ENCODE peak calls at places on chromosomes 4 and X, in six cellular contexts. One of them, this sample, is unnamed.

GRCh38 chr4:6463311-6464289 is 8.8 kb downstream of the PPP2R2C start:
- DNase-seq in progenitor cell of endocrine pancreas: peak; percentile 6
- DNase-seq in AG04450: no peak
- DNase-seq in GM13976: peak; percentile 16
- DNase-seq in stimulated activated CD4-positive, alpha-beta T cell treated with anti-CD3 and anti-CD28 coated beads, Interleukin-2, amount 100 ng/mL, for 48 hours: no peak
- DNase-seq in spleen: peak; percentile 34
- DNase-seq in this sample: no peak

GRCh38 chr4:8688041-8688907 is 95.7 kb downstream of the CPZ start:
- DNase-seq in progenitor cell of endocrine pancreas: peak; percentile 68
- DNase-seq in AG04450: no peak
- DNase-seq in GM13976: peak; percentile 58
- DNase-seq in stimulated activated CD4-positive, alpha-beta T cell treated with anti-CD3 and anti-CD28 coated beads, Interleukin-2, amount 100 ng/mL, for 48 hours: peak; percentile 13
- DNase-seq in spleen: peak; percentile 65
- DNase-seq in this sample: peak; percentile 33

GRCh38 chrX:152641256-152641875 is 3.7 kb downstream of the GABRQ start:
- DNase-seq in progenitor cell of endocrine pancreas: no peak
- DNase-seq in AG04450: no peak
- DNase-seq in GM13976: no peak
- DNase-seq in stimulated activated CD4-positive, alpha-beta T cell treated with anti-CD3 and anti-CD28 coated beads, Interleukin-2, amount 100 ng/mL, for 48 hours: no peak
- DNase-seq in spleen: no peak
- DNase-seq in this sample: no peak

GRCh38 chrX:132909643-132910042 is 48.8 kb downstream of the HS6ST2 start:
- DNase-seq in progenitor cell of endocrine pancreas: no peak
- DNase-seq in AG04450: no peak
- DNase-seq in GM13976: no peak
- DNase-seq in stimulated activated CD4-positive, alpha-beta T cell treated with anti-CD3 and anti-CD28 coated beads, Interleukin-2, amount 100 ng/mL, for 48 hours: no peak
- DNase-seq in spleen: no peak
- DNase-seq in this sample: no peak

GRCh38 chr4:5959221-5959982 is 58.8 kb downstream of the C4orf50 start:
- DNase-seq in progenitor cell of endocrine pancreas: no peak
- DNase-seq in AG04450: no peak
- DNase-seq in GM13976: no peak
- DNase-seq in stimulated activated CD4-positive, alpha-beta T cell treated with anti-CD3 and anti-CD28 coated beads, Interleukin-2, amount 100 ng/mL, for 48 hours: no peak
- DNase-seq in spleen: no peak
- DNase-seq in this sample: no peak

GRCh38 chr4:38822748-38823303 is 18.2 kb upstream of the TLR1 start:
- DNase-seq in progenitor cell of endocrine pancreas: no peak
- DNase-seq in AG04450: no peak
- DNase-seq in GM13976: no peak
- DNase-seq in stimulated activated CD4-positive, alpha-beta T cell treated with anti-CD3 and anti-CD28 coated beads, Interleukin-2, amount 100 ng/mL, for 48 hours: no peak
- DNase-seq in spleen: no peak
- DNase-seq in this sample: no peak

GRCh38 chrX:140180585-140180984 is 215.3 kb upstream of the CXorf66 start:
- DNase-seq in progenitor cell of endocrine pancreas: no peak
- DNase-seq in AG04450: no peak
- DNase-seq in GM13976: no peak
- DNase-seq in stimulated activated CD4-positive, alpha-beta T cell treated with anti-CD3 and anti-CD28 coated beads, Interleukin-2, amount 100 ng/mL, for 48 hours: no peak
- DNase-seq in spleen: no peak
- DNase-seq in this sample: no peak

GRCh38 chr4:185424905-185425599 is 712 bp downstream of the UFSP2 start:
- DNase-seq in progenitor cell of endocrine pancreas: no peak
- DNase-seq in AG04450: no peak
- DNase-seq in GM13976: no peak
- DNase-seq in stimulated activated CD4-positive, alpha-beta T cell treated with anti-CD3 and anti-CD28 coated beads, Interleukin-2, amount 100 ng/mL, for 48 hours: no peak
- DNase-seq in spleen: no peak
- DNase-seq in this sample: no peak

GRCh38 chr4:47210828-47211227 is 179.5 kb downstream of the GABRB1 start:
- DNase-seq in progenitor cell of endocrine pancreas: no peak
- DNase-seq in AG04450: no peak
- DNase-seq in GM13976: no peak
- DNase-seq in stimulated activated CD4-positive, alpha-beta T cell treated with anti-CD3 and anti-CD28 coated beads, Interleukin-2, amount 100 ng/mL, for 48 hours: no peak
- DNase-seq in spleen: no peak
- DNase-seq in this sample: no peak

GRCh38 chr4:98657531-98658286 is 702 bp downstream of the TSPAN5 start:
- DNase-seq in progenitor cell of endocrine pancreas: no peak
- DNase-seq in AG04450: no peak
- DNase-seq in GM13976: peak; percentile 26
- DNase-seq in stimulated activated CD4-positive, alpha-beta T cell treated with anti-CD3 and anti-CD28 coated beads, Interleukin-2, amount 100 ng/mL, for 48 hours: peak; percentile 21
- DNase-seq in spleen: peak; percentile 78
- DNase-seq in this sample: peak; percentile 27

GRCh38 chr4:168655182-168655581 is 158.3 kb downstream of the PALLD start:
- DNase-seq in progenitor cell of endocrine pancreas: no peak
- DNase-seq in AG04450: no peak
- DNase-seq in GM13976: no peak
- DNase-seq in stimulated activated CD4-positive, alpha-beta T cell treated with anti-CD3 and anti-CD28 coated beads, Interleukin-2, amount 100 ng/mL, for 48 hours: no peak
- DNase-seq in spleen: no peak
- DNase-seq in this sample: no peak

GRCh38 chr4:67366341-67366861 is 178.9 kb downstream of the CENPC start:
- DNase-seq in progenitor cell of endocrine pancreas: no peak
- DNase-seq in AG04450: no peak
- DNase-seq in GM13976: no peak
- DNase-seq in stimulated activated CD4-positive, alpha-beta T cell treated with anti-CD3 and anti-CD28 coated beads, Interleukin-2, amount 100 ng/mL, for 48 hours: no peak
- DNase-seq in spleen: no peak
- DNase-seq in this sample: no peak

GRCh38 chr4:173252024-173252935 is 81.9 kb downstream of the HMGB2 start:
- DNase-seq in progenitor cell of endocrine pancreas: no peak
- DNase-seq in AG04450: peak; percentile 98
- DNase-seq in GM13976: no peak
- DNase-seq in stimulated activated CD4-positive, alpha-beta T cell treated with anti-CD3 and anti-CD28 coated beads, Interleukin-2, amount 100 ng/mL, for 48 hours: no peak
- DNase-seq in spleen: no peak
- DNase-seq in this sample: peak; percentile 32

GRCh38 chrX:19152762-19153161 is 30.5 kb upstream of the ADGRG2 start:
- DNase-seq in progenitor cell of endocrine pancreas: no peak
- DNase-seq in AG04450: no peak
- DNase-seq in GM13976: no peak
- DNase-seq in stimulated activated CD4-positive, alpha-beta T cell treated with anti-CD3 and anti-CD28 coated beads, Interleukin-2, amount 100 ng/mL, for 48 hours: no peak
- DNase-seq in spleen: no peak
- DNase-seq in this sample: no peak

GRCh38 chr4:102157984-102158383 is 187.3 kb downstream of the SLC39A8 start:
- DNase-seq in progenitor cell of endocrine pancreas: no peak
- DNase-seq in AG04450: no peak
- DNase-seq in GM13976: no peak
- DNase-seq in stimulated activated CD4-positive, alpha-beta T cell treated with anti-CD3 and anti-CD28 coated beads, Interleukin-2, amount 100 ng/mL, for 48 hours: no peak
- DNase-seq in spleen: no peak
- DNase-seq in this sample: no peak

GRCh38 chrX:72620550-72621145 is 48.0 kb upstream of the HDAC8 start:
- DNase-seq in progenitor cell of endocrine pancreas: no peak
- DNase-seq in AG04450: peak; percentile 44
- DNase-seq in GM13976: no peak
- DNase-seq in stimulated activated CD4-positive, alpha-beta T cell treated with anti-CD3 and anti-CD28 coated beads, Interleukin-2, amount 100 ng/mL, for 48 hours: peak; percentile 26
- DNase-seq in spleen: no peak
- DNase-seq in this sample: peak; percentile 53

GRCh38 chrX:33149085-33149484 is 62.3 kb downstream of the DMD start:
- DNase-seq in progenitor cell of endocrine pancreas: no peak
- DNase-seq in AG04450: no peak
- DNase-seq in GM13976: no peak
- DNase-seq in stimulated activated CD4-positive, alpha-beta T cell treated with anti-CD3 and anti-CD28 coated beads, Interleukin-2, amount 100 ng/mL, for 48 hours: no peak
- DNase-seq in spleen: no peak
- DNase-seq in this sample: no peak

GRCh38 chr4:5799406-5799805 is 88.4 kb downstream of the EVC start:
- DNase-seq in progenitor cell of endocrine pancreas: no peak
- DNase-seq in AG04450: no peak
- DNase-seq in GM13976: no peak
- DNase-seq in stimulated activated CD4-positive, alpha-beta T cell treated with anti-CD3 and anti-CD28 coated beads, Interleukin-2, amount 100 ng/mL, for 48 hours: no peak
- DNase-seq in spleen: peak; percentile 64
- DNase-seq in this sample: no peak

GRCh38 chr4:121054373-121054772 is 18.0 kb downstream of the NDNF start:
- DNase-seq in progenitor cell of endocrine pancreas: no peak
- DNase-seq in AG04450: no peak
- DNase-seq in GM13976: no peak
- DNase-seq in stimulated activated CD4-positive, alpha-beta T cell treated with anti-CD3 and anti-CD28 coated beads, Interleukin-2, amount 100 ng/mL, for 48 hours: no peak
- DNase-seq in spleen: no peak
- DNase-seq in this sample: no peak

GRCh38 chrX:71953946-71954345 is 43.3 kb downstream of the NHSL2 start:
- DNase-seq in progenitor cell of endocrine pancreas: no peak
- DNase-seq in AG04450: no peak
- DNase-seq in GM13976: no peak
- DNase-seq in stimulated activated CD4-positive, alpha-beta T cell treated with anti-CD3 and anti-CD28 coated beads, Interleukin-2, amount 100 ng/mL, for 48 hours: no peak
- DNase-seq in spleen: no peak
- DNase-seq in this sample: no peak

GRCh38 chrX:77119706-77120105 is 327.5 kb upstream of the FGF16 start:
- DNase-seq in progenitor cell of endocrine pancreas: no peak
- DNase-seq in AG04450: no peak
- DNase-seq in GM13976: no peak
- DNase-seq in stimulated activated CD4-positive, alpha-beta T cell treated with anti-CD3 and anti-CD28 coated beads, Interleukin-2, amount 100 ng/mL, for 48 hours: no peak
- DNase-seq in spleen: no peak
- DNase-seq in this sample: peak; percentile 4

GRCh38 chr4:93749351-93749761 is 79.2 kb upstream of the ATOH1 start:
- DNase-seq in progenitor cell of endocrine pancreas: no peak
- DNase-seq in AG04450: no peak
- DNase-seq in GM13976: peak; percentile 44
- DNase-seq in stimulated activated CD4-positive, alpha-beta T cell treated with anti-CD3 and anti-CD28 coated beads, Interleukin-2, amount 100 ng/mL, for 48 hours: no peak
- DNase-seq in spleen: no peak
- DNase-seq in this sample: no peak

GRCh38 chr4:95867919-95868318 is 28.0 kb downstream of the PDHA2 start:
- DNase-seq in progenitor cell of endocrine pancreas: no peak
- DNase-seq in AG04450: no peak
- DNase-seq in GM13976: no peak
- DNase-seq in stimulated activated CD4-positive, alpha-beta T cell treated with anti-CD3 and anti-CD28 coated beads, Interleukin-2, amount 100 ng/mL, for 48 hours: no peak
- DNase-seq in spleen: no peak
- DNase-seq in this sample: no peak

GRCh38 chrX:146614693-146615524 is 194.7 kb upstream of the CXorf51B start:
- DNase-seq in progenitor cell of endocrine pancreas: no peak
- DNase-seq in AG04450: no peak
- DNase-seq in GM13976: no peak
- DNase-seq in stimulated activated CD4-positive, alpha-beta T cell treated with anti-CD3 and anti-CD28 coated beads, Interleukin-2, amount 100 ng/mL, for 48 hours: no peak
- DNase-seq in spleen: no peak
- DNase-seq in this sample: no peak

GRCh38 chrX:104427693-104428092 is 138.3 kb upstream of the IL1RAPL2 start:
- DNase-seq in progenitor cell of endocrine pancreas: no peak
- DNase-seq in AG04450: no peak
- DNase-seq in GM13976: no peak
- DNase-seq in stimulated activated CD4-positive, alpha-beta T cell treated with anti-CD3 and anti-CD28 coated beads, Interleukin-2, amount 100 ng/mL, for 48 hours: no peak
- DNase-seq in spleen: no peak
- DNase-seq in this sample: no peak

GRCh38 chr4:109166586-109166985 is 135.9 kb downstream of the COL25A1 start:
- DNase-seq in progenitor cell of endocrine pancreas: no peak
- DNase-seq in AG04450: no peak
- DNase-seq in GM13976: no peak
- DNase-seq in stimulated activated CD4-positive, alpha-beta T cell treated with anti-CD3 and anti-CD28 coated beads, Interleukin-2, amount 100 ng/mL, for 48 hours: no peak
- DNase-seq in spleen: no peak
- DNase-seq in this sample: no peak

GRCh38 chrX:10245219-10245618 is 88.4 kb downstream of the CLCN4 start:
- DNase-seq in progenitor cell of endocrine pancreas: no peak
- DNase-seq in AG04450: no peak
- DNase-seq in GM13976: no peak
- DNase-seq in stimulated activated CD4-positive, alpha-beta T cell treated with anti-CD3 and anti-CD28 coated beads, Interleukin-2, amount 100 ng/mL, for 48 hours: no peak
- DNase-seq in spleen: no peak
- DNase-seq in this sample: no peak

GRCh38 chr4:37675587-37676290 is 10.4 kb downstream of the RELL1 start:
- DNase-seq in progenitor cell of endocrine pancreas: no peak
- DNase-seq in AG04450: no peak
- DNase-seq in GM13976: peak; percentile 50
- DNase-seq in stimulated activated CD4-positive, alpha-beta T cell treated with anti-CD3 and anti-CD28 coated beads, Interleukin-2, amount 100 ng/mL, for 48 hours: no peak
- DNase-seq in spleen: no peak
- DNase-seq in this sample: no peak

GRCh38 chr4:127505203-127505602 is 127.6 kb upstream of the INTU start:
- DNase-seq in progenitor cell of endocrine pancreas: no peak
- DNase-seq in AG04450: peak; percentile 67
- DNase-seq in GM13976: no peak
- DNase-seq in stimulated activated CD4-positive, alpha-beta T cell treated with anti-CD3 and anti-CD28 coated beads, Interleukin-2, amount 100 ng/mL, for 48 hours: no peak
- DNase-seq in spleen: no peak
- DNase-seq in this sample: no peak

GRCh38 chrX:134520860-134521390 is 61.0 kb downstream of the HPRT1 start:
- DNase-seq in progenitor cell of endocrine pancreas: no peak
- DNase-seq in AG04450: no peak
- DNase-seq in GM13976: peak; percentile 45
- DNase-seq in stimulated activated CD4-positive, alpha-beta T cell treated with anti-CD3 and anti-CD28 coated beads, Interleukin-2, amount 100 ng/mL, for 48 hours: no peak
- DNase-seq in spleen: no peak
- DNase-seq in this sample: peak; percentile 61

GRCh38 chr4:41427306-41427882 is 110.6 kb upstream of the LIMCH1 start:
- DNase-seq in progenitor cell of endocrine pancreas: no peak
- DNase-seq in AG04450: no peak
- DNase-seq in GM13976: no peak
- DNase-seq in stimulated activated CD4-positive, alpha-beta T cell treated with anti-CD3 and anti-CD28 coated beads, Interleukin-2, amount 100 ng/mL, for 48 hours: no peak
- DNase-seq in spleen: no peak
- DNase-seq in this sample: no peak

This sample was measured in Caco-2.